ENCODE peak calls at places on chromosomes 6 and 20, in eight cellular contexts. G, D, A, U, Q, R, N and F are unnamed samples.

GRCh38 chr20:50655325-50655880 is 35.9 kb downstream of the RIPOR3 start:
- DNase-seq in G (no peak), D (peak), A (no peak), U (no peak), Q (no peak), R (no peak), N (no peak), F (peak)

GRCh38 chr6:121765060-121765459 is 329.6 kb downstream of the GJA1 start:
- DNase-seq in G (no peak), D (peak), A (no peak), U (no peak), Q (no peak), R (no peak), N (no peak), F (no peak)

GRCh38 chr6:67331304-67331703 is 1303.8 kb upstream of the ADGRB3 start:
- DNase-seq in G (no peak), D (no peak), A (no peak), U (no peak), Q (no peak), R (no peak), N (no peak), F (no peak)

GRCh38 chr20:59525500-59526241 is 78.7 kb upstream of the PHACTR3 start:
- DNase-seq in G (peak), D (peak), A (peak), U (no peak), Q (no peak), R (peak), N (peak), F (peak)

GRCh38 chr20:58048096-58048702 is 180.3 kb downstream of the ANKRD60 start:
- DNase-seq in G (peak), D (peak), A (no peak), U (no peak), Q (no peak), R (peak), N (no peak), F (no peak)

GRCh38 chr20:45128066-45128465 is 3.8 kb upstream of the WFDC12 start:
- DNase-seq in G (no peak), D (no peak), A (no peak), U (no peak), Q (no peak), R (no peak), N (no peak), F (no peak)

GRCh38 chr6:4567141-4567540 is 209.1 kb upstream of the CDYL start:
- DNase-seq in G (no peak), D (peak), A (no peak), U (no peak), Q (no peak), R (no peak), N (no peak), F (no peak)

GRCh38 chr6:150057501-150057951 is 11.4 kb downstream of the ULBP3 start:
- DNase-seq in G (no peak), D (no peak), A (no peak), U (no peak), Q (no peak), R (no peak), N (no peak), F (no peak)

GRCh38 chr6:7742214-7742613 is 16.3 kb downstream of the BMP6 start:
- DNase-seq in G (no peak), D (no peak), A (no peak), U (no peak), Q (no peak), R (no peak), N (no peak), F (no peak)

GRCh38 chr6:101400341-101400740 is 6.8 kb downstream of the GRIK2 start:
- DNase-seq in G (no peak), D (no peak), A (no peak), U (no peak), Q (no peak), R (no peak), N (no peak), F (no peak)

GRCh38 chr6:4388675-4389074 is 253.3 kb upstream of the ECI2 start:
- DNase-seq in G (no peak), D (peak), A (no peak), U (no peak), Q (no peak), R (no peak), N (no peak), F (no peak)

GRCh38 chr20:6506906-6507305 is 260.6 kb upstream of the BMP2 start:
- DNase-seq in G (no peak), D (peak), A (no peak), U (no peak), Q (no peak), R (no peak), N (no peak), F (no peak)

GRCh38 chr6:41690541-41691330 is 44.7 kb downstream of the TFEB start:
- DNase-seq in G (no peak), D (no peak), A (no peak), U (no peak), Q (no peak), R (no peak), N (no peak), F (no peak)

GRCh38 chr20:32031007-32031958 is 20.8 kb upstream of the HCK start:
- DNase-seq in G (peak), D (peak), A (peak), U (no peak), Q (peak), R (peak), N (peak), F (peak)

GRCh38 chr20:17172826-17173420 is 53.9 kb upstream of the PCSK2 start:
- DNase-seq in G (no peak), D (peak), A (no peak), U (no peak), Q (no peak), R (no peak), N (no peak), F (no peak)

GRCh38 chr6:10014561-10014960 is 400.3 kb downstream of the TFAP2A start:
- DNase-seq in G (no peak), D (peak), A (no peak), U (no peak), Q (no peak), R (no peak), N (no peak), F (no peak)

GRCh38 chr6:3568396-3569082 is 111.7 kb upstream of the SLC22A23 start:
- DNase-seq in G (no peak), D (peak), A (no peak), U (no peak), Q (no peak), R (no peak), N (no peak), F (no peak)

GRCh38 chr6:56570434-56571359 is 72.0 kb downstream of the DST start:
- DNase-seq in G (peak), D (peak), A (no peak), U (no peak), Q (no peak), R (peak), N (no peak), F (peak)

GRCh38 chr6:17987576-17988421 is at the start of gene KIF13A:
- DNase-seq in G (peak), D (peak), A (peak), U (peak), Q (no peak), R (peak), N (peak), F (peak)

GRCh38 chr6:69722683-69723082 is 74.1 kb downstream of the LMBRD1 start:
- DNase-seq in G (no peak), D (no peak), A (no peak), U (no peak), Q (no peak), R (no peak), N (no peak), F (no peak)

GRCh38 chr20:50099121-50099520 is 13.8 kb downstream of the UBE2V1 start:
- DNase-seq in G (no peak), D (no peak), A (no peak), U (no peak), Q (no peak), R (no peak), N (no peak), F (no peak)

GRCh38 chr6:44542401-44543116 is 155.1 kb downstream of the CDC5L start:
- DNase-seq in G (no peak), D (peak), A (no peak), U (no peak), Q (no peak), R (no peak), N (no peak), F (peak)

GRCh38 chr6:134079406-134079921 is 27.0 kb upstream of the SLC2A12 start:
- DNase-seq in G (peak), D (no peak), A (no peak), U (no peak), Q (no peak), R (no peak), N (no peak), F (no peak)

GRCh38 chr6:166461821-166462460 is 79.2 kb upstream of the MPC1 start:
- DNase-seq in G (no peak), D (no peak), A (no peak), U (no peak), Q (no peak), R (no peak), N (no peak), F (no peak)

GRCh38 chr20:21490105-21490504 is 23.8 kb downstream of the NKX2-2 start:
- DNase-seq in G (no peak), D (no peak), A (no peak), U (no peak), Q (no peak), R (peak), N (no peak), F (no peak)

GRCh38 chr6:52365871-52366540 is 4.1 kb downstream of the PAQR8 start:
- DNase-seq in G (no peak), D (no peak), A (no peak), U (no peak), Q (no peak), R (peak), N (no peak), F (peak)